ENCODE peak calls at places on chromosomes 12 and 14, in eight cellular contexts. C is left ventricle myocardium inferior, T is tibial artery, G is OCI-LY7, A is transverse colon, F is psoas muscle, D is Peyer's patch, Q is hepatocyte. O is an unnamed sample.

GRCh38 chr14:32259368-32260013 is 56.4 kb upstream of the RNU6-8 start:
- DNase-seq in G (no peak), D (no peak), A (no peak), C (no peak), T (no peak), Q (peak; percentile 61), F (no peak), O (no peak)

GRCh38 chr14:32933943-32934890 is 4.5 kb upstream of the NPAS3 start:
- DNase-seq in T (no peak), G (no peak), C (no peak), F (peak; percentile 50), D (no peak), A (no peak), Q (peak; percentile 45), O (no peak)

GRCh38 chr14:51507556-51508511 is 143.9 kb upstream of the FRMD6 start:
- DNase-seq in Q (peak; percentile 54), G (no peak), A (peak; percentile 22), F (peak; percentile 78), T (peak; percentile 93), D (no peak), C (peak; percentile 66), O (peak; percentile 25)

GRCh38 chr12:109760031-109760929 is 46.7 kb downstream of the FAM222A start:
- DNase-seq in C (peak; percentile 66), A (peak; percentile 50), D (no peak), G (no peak), F (peak; percentile 41), T (peak; percentile 56), Q (no peak), O (no peak)

GRCh38 chr14:77086017-77086727 is 11.9 kb upstream of the CIPC start:
- DNase-seq in D (no peak), C (no peak), Q (peak; percentile 71), G (no peak), F (no peak), T (no peak), A (no peak), O (no peak)

GRCh38 chr12:113479578-113480335 is 8.1 kb upstream of the LHX5 start:
- DNase-seq in D (no peak), C (peak; percentile 44), F (no peak), Q (peak; percentile 78), G (no peak), A (no peak), T (no peak), O (no peak)

GRCh38 chr12:4991373-4991772 is 52.3 kb upstream of the KCNA5 start:
- DNase-seq in C (no peak), D (no peak), Q (no peak), T (no peak), F (no peak), A (no peak), G (no peak), O (no peak)

GRCh38 chr12:91460457-91460856 is 277.8 kb upstream of the DCN start:
- DNase-seq in Q (no peak), G (no peak), D (no peak), F (no peak), A (no peak), C (no peak), T (no peak), O (no peak)

GRCh38 chr12:114319422-114319821 is 86.5 kb downstream of the TBX5 start:
- DNase-seq in T (no peak), F (no peak), G (no peak), D (no peak), C (no peak), A (no peak), Q (no peak), O (peak; percentile 8)

GRCh38 chr14:71416392-71416791 is 509.1 kb downstream of the PCNX1 start:
- DNase-seq in F (no peak), T (no peak), A (no peak), D (no peak), G (no peak), C (no peak), Q (no peak), O (no peak)

GRCh38 chr12:68381476-68381875 is 49.3 kb upstream of the MDM1 start:
- DNase-seq in G (no peak), T (no peak), D (no peak), A (no peak), Q (no peak), F (no peak), C (no peak), O (no peak)

GRCh38 chr12:15774819-15775218 is 14.4 kb downstream of the EPS8 start:
- DNase-seq in F (no peak), A (no peak), D (no peak), Q (no peak), T (no peak), G (no peak), C (no peak), O (no peak)

GRCh38 chr12:107607464-107608392 is 77.9 kb upstream of the PWP1 start:
- DNase-seq in D (peak; percentile 75), G (peak; percentile 80), A (peak; percentile 81), F (peak; percentile 87), C (peak; percentile 77), T (peak; percentile 72), Q (peak; percentile 92), O (no peak)

GRCh38 chr14:19874842-19875241 is at the start of gene OR4K2:
- DNase-seq in T (no peak), G (no peak), F (no peak), C (no peak), Q (no peak), A (no peak), D (no peak), O (no peak)

GRCh38 chr14:69374235-69374634 is 23.9 kb downstream of the ERH start:
- DNase-seq in G (no peak), Q (no peak), C (no peak), D (no peak), F (no peak), T (no peak), A (no peak), O (no peak)

GRCh38 chr12:59084758-59085383 is 164.6 kb upstream of the LRIG3 start:
- DNase-seq in Q (peak; percentile 11), A (no peak), D (no peak), G (no peak), C (no peak), F (no peak), T (no peak), O (no peak)

GRCh38 chr12:128852885-128853284 is 393 bp upstream of the GLT1D1 start:
- DNase-seq in G (no peak), D (no peak), F (no peak), Q (no peak), A (no peak), T (peak; percentile 55), C (no peak), O (no peak)

GRCh38 chr12:4762773-4763172 is 42.6 kb downstream of the GALNT8 start:
- DNase-seq in T (no peak), F (no peak), Q (no peak), C (no peak), A (no peak), G (peak; percentile 28), D (no peak), O (no peak)

GRCh38 chr12:106976013-106976658 is 10.8 kb downstream of the MTERF2 start:
- DNase-seq in T (no peak), D (no peak), Q (peak; percentile 52), C (no peak), G (no peak), A (no peak), F (no peak), O (no peak)

GRCh38 chr12:45324391-45324790 is 108.5 kb downstream of the ANO6 start:
- DNase-seq in G (no peak), F (no peak), D (no peak), Q (no peak), T (no peak), A (no peak), C (no peak), O (no peak)

GRCh38 chr12:32789911-32790310 is 34.2 kb upstream of the YARS2 start:
- DNase-seq in C (no peak), A (no peak), Q (no peak), G (no peak), T (no peak), D (no peak), F (no peak), O (no peak)

GRCh38 chr12:100185361-100185894 is 15.2 kb upstream of the ACTR6 start:
- DNase-seq in D (no peak), A (no peak), F (no peak), Q (no peak), G (no peak), T (no peak), C (no peak), O (no peak)

GRCh38 chr14:101473795-101474562 is 87.3 kb upstream of the DIO3 start:
- DNase-seq in C (no peak), G (no peak), F (no peak), A (no peak), Q (no peak), T (peak; percentile 64), D (no peak), O (no peak)

GRCh38 chr14:29709490-29709889 is 218.2 kb downstream of the PRKD1 start:
- DNase-seq in C (no peak), G (no peak), A (no peak), T (no peak), Q (no peak), F (no peak), D (no peak), O (no peak)

GRCh38 chr12:84599539-84599938 is 313.1 kb downstream of the SLC6A15 start:
- DNase-seq in G (no peak), A (no peak), C (no peak), T (no peak), Q (peak; percentile 35), F (no peak), D (no peak), O (no peak)

DNA sequence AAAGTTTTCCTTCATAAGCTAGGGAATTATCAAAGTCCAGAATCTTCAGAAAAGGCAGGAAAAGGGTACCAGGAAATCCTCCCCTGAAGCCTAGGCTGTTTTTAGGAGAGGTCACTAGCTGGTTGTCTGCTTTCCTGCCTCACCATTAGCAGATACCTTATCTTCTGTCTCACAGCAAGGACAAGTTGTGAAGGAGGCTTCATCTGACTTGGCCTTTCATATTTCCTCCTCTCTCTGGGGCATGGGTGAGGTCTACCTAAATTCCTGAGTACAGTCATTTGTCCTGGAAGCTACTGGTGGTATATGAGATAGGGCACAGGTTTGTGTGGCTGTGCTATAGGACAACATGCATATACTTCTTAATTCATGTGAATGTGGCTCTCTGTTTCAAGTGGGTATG is 2.3 kb downstream of the FOXJ2 start:
- DNase-seq in C (no peak), A (no peak), G (no peak), D (no peak), T (no peak), Q (no peak), F (no peak), O (no peak)
- H3K4me1 ChIP-seq in C (peaks cover 84% of the 10 kb centered on the region), A (peaks cover 56% of the 10 kb centered on the region), G (peaks cover 53% of the 10 kb centered on the region), D (peaks cover 49% of the 10 kb centered on the region), T (peaks cover 70% of the 10 kb centered on the region), Q (peaks cover 44% of the 10 kb centered on the region), F (peaks cover 60% of the 10 kb centered on the region), O (peaks cover 66% of the 10 kb centered on the region)

GRCh38 chr12:54127538-54128259 is 61.1 kb downstream of the SMUG1 start:
- DNase-seq in T (no peak), Q (no peak), F (no peak), A (no peak), C (no peak), G (no peak), D (no peak), O (no peak)
- H3K4me3 ChIP-seq in T (peak overlapping the region; percentile 73), Q (peak overlapping the region; percentile 96), F (peak overlapping the region; percentile 77), A (no peak overlapping the region), C (peak overlapping the region; percentile 68), G (no peak overlapping the region), D (peak overlapping the region; percentile 54), O (peak overlapping the region; percentile 81)

GRCh38 chr12:48947727-48948126 is 9.6 kb downstream of the ARF3 start:
- DNase-seq in T (no peak), C (no peak), F (no peak), D (no peak), A (peak; percentile 51), Q (no peak), G (no peak), O (no peak)
- H3K4me1 ChIP-seq in T (peaks cover 3% of the 10 kb centered on the region), C (peaks cover 39% of the 10 kb centered on the region), F (no peaks in the 10 kb centered on the region), D (peaks cover 26% of the 10 kb centered on the region), A (peaks cover 20% of the 10 kb centered on the region), Q (no peaks in the 10 kb centered on the region), G (no peaks in the 10 kb centered on the region), O (no peaks in the 10 kb centered on the region)

GRCh38 chr14:35336171-35337073 is 44.2 kb downstream of the PSMA6 start:
- DNase-seq in T (peak; percentile 99), F (peak; percentile 94), C (peak; percentile 93), D (peak; percentile 47), Q (peak; percentile 83), A (peak; percentile 92), G (no peak), O (peak; percentile 39)
- H3K4me3 ChIP-seq in T (peak overlapping the region; percentile 0), F (peak overlapping the region; percentile 15), C (peak overlapping the region; percentile 41), D (peak overlapping the region; percentile 38), Q (no peak overlapping the region), A (no peak overlapping the region), G (no peak overlapping the region), O (no peak overlapping the region)

O was measured in thoracic aorta.